ENCODE peak calls at places on chromosomes 12 and 14, in eight cellular contexts. One of them, this sample, is unnamed.

GRCh38 chr12:8911606-8912268 is 2.6 kb upstream of the PHC1 start:
- DNase-seq in ovary: no peak
- DNase-seq in Peyer's patch: no peak
- DNase-seq in HCT116: no peak
- DNase-seq in IMR-90: no peak
- DNase-seq in A549: no peak
- DNase-seq in esophagus squamous epithelium: no peak
- DNase-seq in tibial nerve: no peak
- DNase-seq in this sample: no peak

GRCh38 chr12:70543444-70543843 is 93.8 kb downstream of the PTPRB start:
- DNase-seq in ovary: no peak
- DNase-seq in Peyer's patch: no peak
- DNase-seq in HCT116: peak; percentile 61
- DNase-seq in IMR-90: peak; percentile 94
- DNase-seq in A549: peak; percentile 25
- DNase-seq in esophagus squamous epithelium: no peak
- DNase-seq in tibial nerve: no peak
- DNase-seq in this sample: no peak

GRCh38 chr12:53174881-53175491 is 5.5 kb upstream of the ZNF740 start:
- DNase-seq in ovary: no peak
- DNase-seq in Peyer's patch: no peak
- DNase-seq in HCT116: no peak
- DNase-seq in IMR-90: peak; percentile 42
- DNase-seq in A549: peak; percentile 72
- DNase-seq in esophagus squamous epithelium: no peak
- DNase-seq in tibial nerve: no peak
- DNase-seq in this sample: peak; percentile 68

GRCh38 chr12:52243264-52243773 is 10.3 kb downstream of the KRT7 start:
- DNase-seq in ovary: no peak
- DNase-seq in Peyer's patch: no peak
- DNase-seq in HCT116: no peak
- DNase-seq in IMR-90: peak; percentile 28
- DNase-seq in A549: no peak
- DNase-seq in esophagus squamous epithelium: no peak
- DNase-seq in tibial nerve: no peak
- DNase-seq in this sample: no peak

GRCh38 chr12:46387697-46388096 is 15.1 kb upstream of the SLC38A2 start:
- DNase-seq in ovary: no peak
- DNase-seq in Peyer's patch: peak; percentile 71
- DNase-seq in HCT116: no peak
- DNase-seq in IMR-90: no peak
- DNase-seq in A549: no peak
- DNase-seq in esophagus squamous epithelium: no peak
- DNase-seq in tibial nerve: no peak
- DNase-seq in this sample: peak; percentile 26

GRCh38 chr14:103801459-103801858 is 45.9 kb downstream of the PPP1R13B start:
- DNase-seq in ovary: no peak
- DNase-seq in Peyer's patch: no peak
- DNase-seq in HCT116: no peak
- DNase-seq in IMR-90: peak; percentile 79
- DNase-seq in A549: no peak
- DNase-seq in esophagus squamous epithelium: no peak
- DNase-seq in tibial nerve: no peak
- DNase-seq in this sample: peak; percentile 73

GRCh38 chr14:51860836-51861583 is 598 bp downstream of the GNG2 start:
- DNase-seq in ovary: no peak
- DNase-seq in Peyer's patch: no peak
- DNase-seq in HCT116: no peak
- DNase-seq in IMR-90: peak; percentile 53
- DNase-seq in A549: no peak
- DNase-seq in esophagus squamous epithelium: no peak
- DNase-seq in tibial nerve: no peak
- DNase-seq in this sample: no peak

GRCh38 chr14:91315844-91316267 is 71.4 kb upstream of the GPR68 start:
- DNase-seq in ovary: no peak
- DNase-seq in Peyer's patch: peak; percentile 86
- DNase-seq in HCT116: no peak
- DNase-seq in IMR-90: no peak
- DNase-seq in A549: no peak
- DNase-seq in esophagus squamous epithelium: no peak
- DNase-seq in tibial nerve: no peak
- DNase-seq in this sample: peak; percentile 93

GRCh38 chr14:47278233-47278842 is 397.1 kb downstream of the MDGA2 start:
- DNase-seq in ovary: no peak
- DNase-seq in Peyer's patch: no peak
- DNase-seq in HCT116: peak; percentile 3
- DNase-seq in IMR-90: no peak
- DNase-seq in A549: peak; percentile 3
- DNase-seq in esophagus squamous epithelium: no peak
- DNase-seq in tibial nerve: peak; percentile 24
- DNase-seq in this sample: peak; percentile 54

GRCh38 chr12:131203666-131204415 is 250.1 kb downstream of the ADGRD1 start:
- DNase-seq in ovary: no peak
- DNase-seq in Peyer's patch: no peak
- DNase-seq in HCT116: no peak
- DNase-seq in IMR-90: no peak
- DNase-seq in A549: no peak
- DNase-seq in esophagus squamous epithelium: no peak
- DNase-seq in tibial nerve: no peak
- DNase-seq in this sample: no peak

GRCh38 chr14:93870377-93870776 is 56.8 kb upstream of the FAM181A start:
- DNase-seq in ovary: no peak
- DNase-seq in Peyer's patch: no peak
- DNase-seq in HCT116: no peak
- DNase-seq in IMR-90: no peak
- DNase-seq in A549: no peak
- DNase-seq in esophagus squamous epithelium: no peak
- DNase-seq in tibial nerve: no peak
- DNase-seq in this sample: no peak

GRCh38 chr12:67222302-67222701 is 46.9 kb upstream of the CAND1 start:
- DNase-seq in ovary: no peak
- DNase-seq in Peyer's patch: no peak
- DNase-seq in HCT116: peak; percentile 4
- DNase-seq in IMR-90: peak; percentile 10
- DNase-seq in A549: no peak
- DNase-seq in esophagus squamous epithelium: no peak
- DNase-seq in tibial nerve: no peak
- DNase-seq in this sample: peak; percentile 15

GRCh38 chr12:49342914-49343731 is 3.6 kb upstream of the DNAJC22 start:
- DNase-seq in ovary: no peak
- DNase-seq in Peyer's patch: no peak
- DNase-seq in HCT116: no peak
- DNase-seq in IMR-90: no peak
- DNase-seq in A549: no peak
- DNase-seq in esophagus squamous epithelium: no peak
- DNase-seq in tibial nerve: no peak
- DNase-seq in this sample: no peak

GRCh38 chr12:78406776-78407335 is 457.7 kb upstream of the SYT1 start:
- DNase-seq in ovary: no peak
- DNase-seq in Peyer's patch: no peak
- DNase-seq in HCT116: no peak
- DNase-seq in IMR-90: peak; percentile 9
- DNase-seq in A549: no peak
- DNase-seq in esophagus squamous epithelium: no peak
- DNase-seq in tibial nerve: no peak
- DNase-seq in this sample: no peak

GRCh38 chr12:76586764-76587395 is 27.3 kb upstream of the OSBPL8 start:
- DNase-seq in ovary: no peak
- DNase-seq in Peyer's patch: peak; percentile 24
- DNase-seq in HCT116: peak; percentile 27
- DNase-seq in IMR-90: peak; percentile 67
- DNase-seq in A549: no peak
- DNase-seq in esophagus squamous epithelium: no peak
- DNase-seq in tibial nerve: peak; percentile 70
- DNase-seq in this sample: peak; percentile 85

GRCh38 chr12:47649381-47649780 is 56.4 kb downstream of the RPAP3 start:
- DNase-seq in ovary: no peak
- DNase-seq in Peyer's patch: no peak
- DNase-seq in HCT116: no peak
- DNase-seq in IMR-90: no peak
- DNase-seq in A549: no peak
- DNase-seq in esophagus squamous epithelium: no peak
- DNase-seq in tibial nerve: no peak
- DNase-seq in this sample: no peak

GRCh38 chr14:70652871-70653270 is 11.2 kb downstream of the TTC9 start:
- DNase-seq in ovary: no peak
- DNase-seq in Peyer's patch: no peak
- DNase-seq in HCT116: no peak
- DNase-seq in IMR-90: no peak
- DNase-seq in A549: no peak
- DNase-seq in esophagus squamous epithelium: no peak
- DNase-seq in tibial nerve: no peak
- DNase-seq in this sample: no peak

GRCh38 chr12:117820216-117820907 is 148.4 kb downstream of the KSR2 start:
- DNase-seq in ovary: no peak
- DNase-seq in Peyer's patch: no peak
- DNase-seq in HCT116: no peak
- DNase-seq in IMR-90: no peak
- DNase-seq in A549: no peak
- DNase-seq in esophagus squamous epithelium: no peak
- DNase-seq in tibial nerve: no peak
- DNase-seq in this sample: no peak

GRCh38 chr14:105485720-105486332 is 860 bp upstream of the CRIP1 start:
- DNase-seq in ovary: no peak
- DNase-seq in Peyer's patch: no peak
- DNase-seq in HCT116: no peak
- DNase-seq in IMR-90: no peak
- DNase-seq in A549: peak; percentile 65
- DNase-seq in esophagus squamous epithelium: no peak
- DNase-seq in tibial nerve: no peak
- DNase-seq in this sample: peak; percentile 75

GRCh38 chr12:1826867-1827705 is 6.7 kb downstream of the LRTM2 start:
- DNase-seq in ovary: no peak
- DNase-seq in Peyer's patch: no peak
- DNase-seq in HCT116: no peak
- DNase-seq in IMR-90: no peak
- DNase-seq in A549: no peak
- DNase-seq in esophagus squamous epithelium: no peak
- DNase-seq in tibial nerve: no peak
- DNase-seq in this sample: peak; percentile 75

GRCh38 chr14:50225974-50226297 is 5.4 kb downstream of the SOS2 start:
- DNase-seq in ovary: no peak
- DNase-seq in Peyer's patch: no peak
- DNase-seq in HCT116: no peak
- DNase-seq in IMR-90: no peak
- DNase-seq in A549: no peak
- DNase-seq in esophagus squamous epithelium: no peak
- DNase-seq in tibial nerve: no peak
- DNase-seq in this sample: peak; percentile 58

GRCh38 chr12:118098456-118098855 is 5.4 kb downstream of the VSIG10 start:
- DNase-seq in ovary: no peak
- DNase-seq in Peyer's patch: no peak
- DNase-seq in HCT116: no peak
- DNase-seq in IMR-90: no peak
- DNase-seq in A549: no peak
- DNase-seq in esophagus squamous epithelium: no peak
- DNase-seq in tibial nerve: no peak
- DNase-seq in this sample: no peak

GRCh38 chr12:12784911-12785814 is at the start of gene APOLD1:
- DNase-seq in ovary: no peak
- DNase-seq in Peyer's patch: no peak
- DNase-seq in HCT116: no peak
- DNase-seq in IMR-90: no peak
- DNase-seq in A549: no peak
- DNase-seq in esophagus squamous epithelium: no peak
- DNase-seq in tibial nerve: peak; percentile 33
- DNase-seq in this sample: no peak
- TF ChIP-seq POLR2A in ovary: peak; percentile 15
- TF ChIP-seq POLR2A in Peyer's patch: no peak
- TF ChIP-seq POLR2A in HCT116: no peak
- TF ChIP-seq POLR2A in IMR-90: no peak
- TF ChIP-seq POLR2A in A549: no peak
- TF ChIP-seq POLR2A in esophagus squamous epithelium: peak; percentile 54
- TF ChIP-seq POLR2A in tibial nerve: peak; percentile 46
- TF ChIP-seq POLR2A in this sample: no peak

GRCh38 chr12:59382678-59383425 is 213.0 kb upstream of the SLC16A7 start:
- DNase-seq in ovary: no peak
- DNase-seq in Peyer's patch: no peak
- DNase-seq in HCT116: no peak
- DNase-seq in IMR-90: no peak
- DNase-seq in A549: no peak
- DNase-seq in esophagus squamous epithelium: no peak
- DNase-seq in tibial nerve: no peak
- DNase-seq in this sample: no peak
- H3K4me3 ChIP-seq in ovary: no peak overlapping the region
- H3K4me3 ChIP-seq in Peyer's patch: no peak overlapping the region
- H3K4me3 ChIP-seq in HCT116: no peak overlapping the region
- H3K4me3 ChIP-seq in IMR-90: peak overlapping the region; percentile 36
- H3K4me3 ChIP-seq in A549: no peak overlapping the region
- H3K4me3 ChIP-seq in esophagus squamous epithelium: no peak overlapping the region
- H3K4me3 ChIP-seq in tibial nerve: no peak overlapping the region
- H3K4me3 ChIP-seq in this sample: no peak overlapping the region

GRCh38 chr12:93857917-93858513 is 180.8 kb downstream of the CRADD start:
- DNase-seq in ovary: no peak
- DNase-seq in Peyer's patch: no peak
- DNase-seq in HCT116: no peak
- DNase-seq in IMR-90: no peak
- DNase-seq in A549: no peak
- DNase-seq in esophagus squamous epithelium: no peak
- DNase-seq in tibial nerve: peak; percentile 12
- DNase-seq in this sample: no peak

GRCh38 chr12:93853698-93854478 is 176.7 kb downstream of the CRADD start:
- DNase-seq in ovary: no peak
- DNase-seq in Peyer's patch: no peak
- DNase-seq in HCT116: no peak
- DNase-seq in IMR-90: no peak
- DNase-seq in A549: no peak
- DNase-seq in esophagus squamous epithelium: no peak
- DNase-seq in tibial nerve: no peak
- DNase-seq in this sample: peak; percentile 30

GRCh38 chr12:93857279-93857894 is 180.2 kb downstream of the CRADD start:
- DNase-seq in ovary: no peak
- DNase-seq in Peyer's patch: no peak
- DNase-seq in HCT116: no peak
- DNase-seq in IMR-90: peak; percentile 84
- DNase-seq in A549: no peak
- DNase-seq in esophagus squamous epithelium: no peak
- DNase-seq in tibial nerve: no peak
- DNase-seq in this sample: peak; percentile 18

GRCh38 chr12:93852067-93852466 is 174.9 kb downstream of the CRADD start:
- DNase-seq in ovary: no peak
- DNase-seq in Peyer's patch: no peak
- DNase-seq in HCT116: no peak
- DNase-seq in IMR-90: no peak
- DNase-seq in A549: no peak
- DNase-seq in esophagus squamous epithelium: no peak
- DNase-seq in tibial nerve: no peak
- DNase-seq in this sample: no peak

GRCh38 chr12:93855265-93855664 is 178.1 kb downstream of the CRADD start:
- DNase-seq in ovary: no peak
- DNase-seq in Peyer's patch: no peak
- DNase-seq in HCT116: no peak
- DNase-seq in IMR-90: no peak
- DNase-seq in A549: no peak
- DNase-seq in esophagus squamous epithelium: no peak
- DNase-seq in tibial nerve: no peak
- DNase-seq in this sample: no peak
- TF ChIP-seq POLR2A in ovary: no peak
- TF ChIP-seq POLR2A in Peyer's patch: no peak
- TF ChIP-seq POLR2A in HCT116: no peak
- TF ChIP-seq POLR2A in IMR-90: no peak
- TF ChIP-seq POLR2A in A549: no peak
- TF ChIP-seq POLR2A in esophagus squamous epithelium: no peak
- TF ChIP-seq POLR2A in tibial nerve: no peak
- TF ChIP-seq POLR2A in this sample: no peak

GRCh38 chr12:56631790-56632700 is 1.9 kb upstream of the BAZ2A start:
- DNase-seq in ovary: peak; percentile 75
- DNase-seq in Peyer's patch: peak; percentile 86
- DNase-seq in HCT116: no peak
- DNase-seq in IMR-90: peak; percentile 30
- DNase-seq in A549: peak; percentile 60
- DNase-seq in esophagus squamous epithelium: no peak
- DNase-seq in tibial nerve: peak; percentile 64
- DNase-seq in this sample: peak; percentile 81
- H3K4me3 ChIP-seq in ovary: peak overlapping the region; percentile 31
- H3K4me3 ChIP-seq in Peyer's patch: peak overlapping the region; percentile 81
- H3K4me3 ChIP-seq in HCT116: peak overlapping the region; percentile 42
- H3K4me3 ChIP-seq in IMR-90: no peak overlapping the region
- H3K4me3 ChIP-seq in A549: no peak overlapping the region
- H3K4me3 ChIP-seq in esophagus squamous epithelium: peak overlapping the region; percentile 95
- H3K4me3 ChIP-seq in tibial nerve: peak overlapping the region; percentile 0
- H3K4me3 ChIP-seq in this sample: peak overlapping the region; percentile 21